ENCODE peak calls at places on chromosomes 11 and 22, in nine cellular contexts. T is mammary epithelial cell; N is tibial artery; E is right cardiac atrium; U is CD8-positive, alpha-beta memory T cell; W is endodermal cell; D is tibial nerve; L is colonic mucosa; K is left lung. O is an unnamed sample.

GRCh38 chr11:120188831-120189455 is 21.9 kb upstream of the OAF start:
- DNase-seq in U (no peak), K (peak), T (no peak), L (no peak), W (no peak), D (no peak), N (peak), E (no peak), O (peak)

GRCh38 chr11:12222099-12222751 is 111.8 kb downstream of the MICAL2 start:
- DNase-seq in L (peak), D (no peak), K (peak), E (peak), U (peak), T (no peak), W (no peak), N (no peak), O (no peak)

GRCh38 chr22:21080435-21081137 is 34.8 kb downstream of the LRRC74B start:
- DNase-seq in T (no peak), K (no peak), U (no peak), W (no peak), L (no peak), D (no peak), N (no peak), E (no peak), O (no peak)

GRCh38 chr11:85653048-85653447 is 5.3 kb downstream of the TMEM126A start:
- DNase-seq in E (no peak), T (no peak), N (no peak), U (no peak), K (no peak), D (no peak), L (no peak), W (no peak), O (no peak)

GRCh38 chr22:39700565-39700964 is 130.0 kb downstream of the CACNA1I start:
- DNase-seq in L (no peak), E (no peak), N (no peak), W (no peak), K (no peak), U (no peak), D (no peak), T (no peak), O (no peak)

GRCh38 chr11:58286249-58286648 is 18.2 kb upstream of the OR10W1 start:
- DNase-seq in L (peak), W (peak), D (no peak), N (no peak), E (no peak), T (peak), K (no peak), U (no peak), O (no peak)

GRCh38 chr11:64237484-64237951 is 3.1 kb downstream of the VEGFB start:
- DNase-seq in L (peak), U (no peak), K (peak), E (no peak), W (no peak), D (no peak), N (no peak), T (no peak), O (peak)

GRCh38 chr11:108670381-108670930 is 5.6 kb downstream of the DDX10 start:
- DNase-seq in L (no peak), N (no peak), K (no peak), T (no peak), E (no peak), W (no peak), D (no peak), U (no peak), O (no peak)

GRCh38 chr22:48649466-48649865 is 1178.2 kb downstream of the BRD1 start:
- DNase-seq in E (no peak), D (no peak), T (no peak), K (no peak), N (no peak), U (no peak), W (no peak), L (no peak), O (no peak)

GRCh38 chr11:68031136-68031459 is 617 bp downstream of the NDUFS8 start:
- DNase-seq in D (no peak), E (no peak), L (no peak), W (no peak), N (no peak), K (no peak), U (no peak), T (no peak), O (no peak)

GRCh38 chr22:30806391-30806861 is 111.8 kb downstream of the OSBP2 start:
- DNase-seq in K (no peak), W (peak), L (no peak), E (no peak), D (no peak), T (peak), N (no peak), U (no peak), O (peak)

GRCh38 chr11:108775324-108775723 is 110.5 kb downstream of the DDX10 start:
- DNase-seq in K (no peak), E (no peak), T (peak), D (no peak), N (no peak), W (no peak), U (no peak), L (no peak), O (no peak)

GRCh38 chr11:118918128-118918685 is 7.5 kb downstream of the BCL9L start:
- DNase-seq in E (peak), W (peak), T (peak), U (no peak), D (peak), N (peak), K (peak), L (peak), O (peak)

GRCh38 chr11:1161410-1162152 is 3.8 kb downstream of the MUC5AC start:
- DNase-seq in N (peak), T (no peak), U (no peak), L (no peak), E (no peak), K (no peak), W (peak), D (no peak), O (no peak)

GRCh38 chr22:45891471-45891995 is 85.4 kb downstream of the WNT7B start:
- DNase-seq in T (no peak), U (no peak), N (no peak), L (no peak), W (peak), D (no peak), E (no peak), K (no peak), O (peak)

GRCh38 chr11:131002145-131002544 is 85.9 kb upstream of the SNX19 start:
- DNase-seq in D (no peak), N (no peak), T (peak), U (no peak), L (no peak), K (no peak), E (no peak), W (no peak), O (peak)

GRCh38 chr22:39943366-39943765 is 16.8 kb upstream of the TMA7B start:
- DNase-seq in N (no peak), U (no peak), W (peak), L (no peak), K (no peak), D (no peak), E (no peak), T (no peak), O (no peak)

GRCh38 chr22:37519268-37520195 is at the start of gene CARD10:
- DNase-seq in W (peak), L (peak), N (no peak), U (no peak), K (no peak), D (no peak), E (no peak), T (peak), O (peak)

DNA sequence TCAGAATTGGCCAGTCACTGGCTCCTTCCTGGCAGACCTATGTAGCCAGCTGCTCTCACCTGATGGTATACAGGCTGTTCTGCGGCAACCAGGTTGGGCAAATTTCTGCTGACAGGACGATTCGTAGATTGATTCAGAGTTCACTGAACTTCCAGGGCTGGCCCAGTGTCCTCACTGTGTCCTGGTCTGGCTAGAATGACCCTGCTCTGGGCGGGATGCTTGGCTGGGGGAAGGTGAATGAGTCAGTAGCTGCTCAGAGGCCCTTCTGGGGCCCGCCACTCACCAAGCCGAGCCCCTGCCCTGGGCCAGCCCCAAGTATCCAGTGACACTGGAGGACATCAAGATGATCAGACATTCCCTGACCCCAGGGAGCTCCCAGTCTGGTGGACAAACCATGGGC is 62.9 kb upstream of the WNT11 start:
- DNase-seq in K (no peak), E (peak), D (peak), U (no peak), T (no peak), N (peak), W (no peak), L (no peak), O (no peak)
- H3K27ac ChIP-seq in K (no peak), E (no peak), D (peak), U (no peak), T (no peak), N (peak), W (no peak), L (no peak), O (no peak)

GRCh38 chr11:35148163-35148562 is 9.2 kb downstream of the CD44 start:
- DNase-seq in K (no peak), W (no peak), L (no peak), D (no peak), U (no peak), T (no peak), E (no peak), N (no peak), O (no peak)

GRCh38 chr11:35145249-35145648 is 6.3 kb downstream of the CD44 start:
- DNase-seq in K (no peak), W (no peak), U (peak), D (no peak), L (no peak), N (no peak), T (no peak), E (no peak), O (no peak)

GRCh38 chr11:35147273-35147672 is 8.3 kb downstream of the CD44 start:
- DNase-seq in U (no peak), T (no peak), W (no peak), E (no peak), D (no peak), L (no peak), K (no peak), N (no peak), O (no peak)

GRCh38 chr11:35146074-35146521 is 7.1 kb downstream of the CD44 start:
- DNase-seq in L (no peak), U (peak), D (no peak), E (no peak), W (no peak), N (no peak), T (peak), K (peak), O (no peak)

DNA sequence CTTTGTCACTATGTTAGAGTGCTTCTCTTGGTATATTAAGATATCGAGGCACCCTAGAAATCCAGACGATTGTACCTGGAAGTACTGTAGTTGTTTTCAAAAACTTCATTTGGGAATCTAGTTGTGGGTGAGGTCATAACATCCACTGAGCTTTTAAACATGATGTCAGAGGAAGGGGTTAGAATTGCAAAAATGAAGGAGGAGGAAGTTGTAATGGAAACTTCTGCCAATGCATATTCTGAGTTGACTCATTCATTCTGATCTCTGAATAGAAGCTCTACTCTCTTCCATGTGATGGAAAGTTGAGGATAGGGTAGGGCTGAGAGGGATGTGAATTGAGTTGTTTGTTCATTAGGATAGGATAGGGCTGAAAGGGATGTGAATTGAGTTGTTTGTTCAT is 7.7 kb downstream of the CD44 start:
- DNase-seq in D (no peak), T (no peak), K (no peak), L (no peak), W (no peak), E (no peak), N (no peak), U (no peak), O (no peak)
- H3K27ac ChIP-seq in D (no peak), T (peak), K (peak), L (no peak), W (no peak), E (no peak), N (no peak), U (peak), O (peak)

DNA sequence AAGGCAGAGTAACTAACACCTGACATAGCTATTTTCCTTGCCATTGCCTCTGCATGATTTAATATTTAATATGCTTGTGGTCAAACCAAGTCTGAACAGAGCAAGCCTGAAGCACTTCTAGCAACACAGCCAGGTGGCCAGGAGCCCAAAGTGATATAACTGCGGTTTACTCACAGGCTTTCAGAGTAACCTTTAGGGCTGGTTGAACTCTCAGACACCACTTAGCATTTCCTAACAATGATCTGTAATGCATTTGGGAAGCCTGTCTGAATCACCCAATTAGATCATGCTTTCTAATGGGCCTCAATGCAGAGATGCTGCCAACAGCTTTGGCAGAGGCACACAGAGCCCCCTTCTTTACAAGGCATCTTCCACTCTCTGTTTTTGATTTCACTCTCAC is 96.1 kb downstream of the FDX1 start:
- DNase-seq in N (no peak), W (no peak), E (peak), L (no peak), T (peak), D (peak), U (no peak), K (peak), O (no peak)
- H3K27ac ChIP-seq in N (no peak), W (no peak), E (no peak), L (no peak), T (peak), D (peak), U (peak), K (peak), O (peak)

GRCh38 chr22:44668886-44669724 is 32.9 kb upstream of the PRR5 start:
- DNase-seq in K (no peak), E (peak), N (peak), D (no peak), W (peak), U (no peak), T (no peak), L (no peak), O (no peak)

GRCh38 chr22:44668190-44668885 is 33.7 kb upstream of the PRR5 start:
- DNase-seq in U (peak), T (no peak), K (no peak), D (no peak), E (peak), L (no peak), N (no peak), W (peak), O (no peak)

GRCh38 chr22:44666207-44666585 is 35.8 kb upstream of the PRR5 start:
- DNase-seq in W (no peak), D (no peak), N (no peak), E (no peak), T (no peak), L (no peak), K (no peak), U (no peak), O (no peak)

GRCh38 chr22:44667829-44668189 is 34.2 kb upstream of the PRR5 start:
- DNase-seq in U (peak), D (no peak), K (no peak), T (no peak), W (peak), E (peak), L (no peak), N (no peak), O (no peak)

GRCh38 chr22:44667276-44667675 is 34.7 kb upstream of the PRR5 start:
- DNase-seq in W (no peak), K (no peak), N (no peak), D (no peak), E (peak), U (no peak), T (no peak), L (no peak), O (no peak)
- H3K27ac ChIP-seq in W (no peak), K (no peak), N (no peak), D (no peak), E (no peak), U (peak), T (no peak), L (peak), O (no peak)

DNA sequence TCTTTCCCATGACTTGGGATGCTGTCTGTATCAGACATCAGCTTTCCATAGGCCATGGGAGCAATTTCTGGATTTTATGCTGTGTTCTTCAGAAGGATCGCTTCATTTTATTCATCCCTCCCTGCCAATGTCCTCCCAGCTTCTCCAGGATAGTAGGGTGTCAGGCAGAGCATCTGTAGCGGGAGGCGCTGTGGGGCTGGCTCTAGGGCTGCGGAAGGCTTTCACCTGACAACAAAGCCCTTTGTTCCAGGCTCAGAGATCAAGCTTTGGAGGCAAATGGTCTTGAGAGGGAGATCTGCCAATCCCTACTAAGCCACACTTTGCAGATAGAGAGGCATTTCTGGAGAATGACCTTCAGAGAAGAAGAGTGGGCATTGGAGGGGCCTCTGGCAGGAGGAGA is 29.5 kb upstream of the FTH1 start:
- DNase-seq in L (no peak), K (no peak), W (peak), N (no peak), D (no peak), U (no peak), E (no peak), T (no peak), O (no peak)
- H3K27ac ChIP-seq in L (no peak), K (no peak), W (no peak), N (no peak), D (no peak), U (no peak), E (no peak), T (no peak), O (no peak)